ENCODE peak calls at places on chromosomes 13 and 19, in eight cellular contexts. One of them, this sample, is unnamed. For H3K27me3, the result is how much of the 10 kb centered on the place peaks cover.

GRCh38 chr13:98564204-98564603 is 12.7 kb downstream of the STK24 start:
- DNase-seq in CD4-positive, alpha-beta T cell: no peak
- DNase-seq in IMR-90: no peak
- DNase-seq in ovary: no peak
- DNase-seq in right cardiac atrium: no peak
- DNase-seq in BE2C: no peak
- DNase-seq in psoas muscle: no peak
- DNase-seq in breast epithelium: no peak
- DNase-seq in this sample: no peak

GRCh38 chr13:27808866-27809546 is 16.7 kb downstream of the GSX1 start:
- DNase-seq in CD4-positive, alpha-beta T cell: no peak
- DNase-seq in IMR-90: no peak
- DNase-seq in ovary: no peak
- DNase-seq in right cardiac atrium: no peak
- DNase-seq in BE2C: no peak
- DNase-seq in psoas muscle: no peak
- DNase-seq in breast epithelium: no peak
- DNase-seq in this sample: no peak

GRCh38 chr13:27943951-27944350 is 24.2 kb downstream of the PDX1 start:
- DNase-seq in CD4-positive, alpha-beta T cell: no peak
- DNase-seq in IMR-90: no peak
- DNase-seq in ovary: no peak
- DNase-seq in right cardiac atrium: no peak
- DNase-seq in BE2C: no peak
- DNase-seq in psoas muscle: no peak
- DNase-seq in breast epithelium: no peak
- DNase-seq in this sample: no peak

GRCh38 chr19:57099199-57099661 is 20.6 kb upstream of the USP29 start:
- DNase-seq in CD4-positive, alpha-beta T cell: peak
- DNase-seq in IMR-90: peak
- DNase-seq in ovary: peak
- DNase-seq in right cardiac atrium: peak
- DNase-seq in BE2C: peak
- DNase-seq in psoas muscle: peak
- DNase-seq in breast epithelium: peak
- DNase-seq in this sample: peak

GRCh38 chr19:17385878-17386611 is 8.0 kb downstream of the CCDC194 start:
- DNase-seq in CD4-positive, alpha-beta T cell: peak
- DNase-seq in IMR-90: peak
- DNase-seq in ovary: no peak
- DNase-seq in right cardiac atrium: peak
- DNase-seq in BE2C: peak
- DNase-seq in psoas muscle: peak
- DNase-seq in breast epithelium: peak
- DNase-seq in this sample: peak

GRCh38 chr13:92097337-92097903 is 699.0 kb downstream of the GPC5 start:
- DNase-seq in CD4-positive, alpha-beta T cell: no peak
- DNase-seq in IMR-90: no peak
- DNase-seq in ovary: no peak
- DNase-seq in right cardiac atrium: no peak
- DNase-seq in BE2C: no peak
- DNase-seq in psoas muscle: no peak
- DNase-seq in breast epithelium: no peak
- DNase-seq in this sample: no peak

GRCh38 chr13:42532561-42533335 is 41.2 kb upstream of the TNFSF11 start:
- DNase-seq in CD4-positive, alpha-beta T cell: no peak
- DNase-seq in IMR-90: no peak
- DNase-seq in ovary: no peak
- DNase-seq in right cardiac atrium: no peak
- DNase-seq in BE2C: no peak
- DNase-seq in psoas muscle: no peak
- DNase-seq in breast epithelium: no peak
- DNase-seq in this sample: no peak

GRCh38 chr13:99434258-99434788 is 66.9 kb upstream of the TM9SF2 start:
- DNase-seq in CD4-positive, alpha-beta T cell: peak
- DNase-seq in IMR-90: no peak
- DNase-seq in ovary: no peak
- DNase-seq in right cardiac atrium: no peak
- DNase-seq in BE2C: no peak
- DNase-seq in psoas muscle: no peak
- DNase-seq in breast epithelium: no peak
- DNase-seq in this sample: no peak

GRCh38 chr13:30371649-30372265 is 50.5 kb upstream of the UBE2L5 start:
- DNase-seq in CD4-positive, alpha-beta T cell: peak
- DNase-seq in IMR-90: peak
- DNase-seq in ovary: no peak
- DNase-seq in right cardiac atrium: no peak
- DNase-seq in BE2C: peak
- DNase-seq in psoas muscle: no peak
- DNase-seq in breast epithelium: no peak
- DNase-seq in this sample: no peak

GRCh38 chr13:37681295-37682032 is 82.9 kb upstream of the POSTN start:
- DNase-seq in CD4-positive, alpha-beta T cell: no peak
- DNase-seq in IMR-90: peak
- DNase-seq in ovary: no peak
- DNase-seq in right cardiac atrium: no peak
- DNase-seq in BE2C: no peak
- DNase-seq in psoas muscle: no peak
- DNase-seq in breast epithelium: no peak
- DNase-seq in this sample: no peak

GRCh38 chr13:43492745-43493144 is 294.0 kb downstream of the ENOX1 start:
- DNase-seq in CD4-positive, alpha-beta T cell: no peak
- DNase-seq in IMR-90: no peak
- DNase-seq in ovary: no peak
- DNase-seq in right cardiac atrium: no peak
- DNase-seq in BE2C: no peak
- DNase-seq in psoas muscle: no peak
- DNase-seq in breast epithelium: no peak
- DNase-seq in this sample: no peak

GRCh38 chr19:33649919-33650305 is 28.2 kb downstream of the CHST8 start:
- DNase-seq in CD4-positive, alpha-beta T cell: no peak
- DNase-seq in IMR-90: no peak
- DNase-seq in ovary: no peak
- DNase-seq in right cardiac atrium: no peak
- DNase-seq in BE2C: no peak
- DNase-seq in psoas muscle: no peak
- DNase-seq in breast epithelium: no peak
- DNase-seq in this sample: no peak

GRCh38 chr13:113902956-113903355 is 39.1 kb upstream of the GAS6 start:
- DNase-seq in CD4-positive, alpha-beta T cell: no peak
- DNase-seq in IMR-90: no peak
- DNase-seq in ovary: no peak
- DNase-seq in right cardiac atrium: no peak
- DNase-seq in BE2C: no peak
- DNase-seq in psoas muscle: no peak
- DNase-seq in breast epithelium: peak
- DNase-seq in this sample: no peak

GRCh38 chr13:58455094-58455493 is 823.5 kb downstream of the PCDH17 start:
- DNase-seq in CD4-positive, alpha-beta T cell: no peak
- DNase-seq in IMR-90: no peak
- DNase-seq in ovary: no peak
- DNase-seq in right cardiac atrium: no peak
- DNase-seq in BE2C: no peak
- DNase-seq in psoas muscle: no peak
- DNase-seq in breast epithelium: no peak
- DNase-seq in this sample: no peak

GRCh38 chr19:14979498-14980255 is at the start of gene SLC1A6:
- DNase-seq in CD4-positive, alpha-beta T cell: no peak
- DNase-seq in IMR-90: no peak
- DNase-seq in ovary: no peak
- DNase-seq in right cardiac atrium: no peak
- DNase-seq in BE2C: peak
- DNase-seq in psoas muscle: no peak
- DNase-seq in breast epithelium: no peak
- DNase-seq in this sample: no peak

GRCh38 chr13:27125357-27126282 is 46.0 kb downstream of the USP12 start:
- DNase-seq in CD4-positive, alpha-beta T cell: no peak
- DNase-seq in IMR-90: no peak
- DNase-seq in ovary: no peak
- DNase-seq in right cardiac atrium: no peak
- DNase-seq in BE2C: peak
- DNase-seq in psoas muscle: no peak
- DNase-seq in breast epithelium: no peak
- DNase-seq in this sample: no peak

GRCh38 chr13:87280139-87280538 is 391.0 kb upstream of the SLITRK5 start:
- DNase-seq in CD4-positive, alpha-beta T cell: no peak
- DNase-seq in IMR-90: no peak
- DNase-seq in ovary: no peak
- DNase-seq in right cardiac atrium: no peak
- DNase-seq in BE2C: no peak
- DNase-seq in psoas muscle: no peak
- DNase-seq in breast epithelium: no peak
- DNase-seq in this sample: no peak

GRCh38 chr19:48403606-48404005 is 10.1 kb downstream of the GRIN2D start:
- DNase-seq in CD4-positive, alpha-beta T cell: no peak
- DNase-seq in IMR-90: peak
- DNase-seq in ovary: no peak
- DNase-seq in right cardiac atrium: no peak
- DNase-seq in BE2C: peak
- DNase-seq in psoas muscle: no peak
- DNase-seq in breast epithelium: no peak
- DNase-seq in this sample: no peak

GRCh38 chr13:65461590-65461989 is 1768.5 kb downstream of the PCDH9 start:
- DNase-seq in CD4-positive, alpha-beta T cell: no peak
- DNase-seq in IMR-90: peak
- DNase-seq in ovary: no peak
- DNase-seq in right cardiac atrium: no peak
- DNase-seq in BE2C: no peak
- DNase-seq in psoas muscle: no peak
- DNase-seq in breast epithelium: no peak
- DNase-seq in this sample: no peak

GRCh38 chr19:13842294-13843103 is 34.4 kb upstream of the NANOS3 start:
- DNase-seq in CD4-positive, alpha-beta T cell: peak
- DNase-seq in IMR-90: peak
- DNase-seq in ovary: peak
- DNase-seq in right cardiac atrium: peak
- DNase-seq in BE2C: peak
- DNase-seq in psoas muscle: peak
- DNase-seq in breast epithelium: peak
- DNase-seq in this sample: peak

GRCh38 chr13:109345433-109345941 is 440.9 kb downstream of the IRS2 start:
- DNase-seq in CD4-positive, alpha-beta T cell: no peak
- DNase-seq in IMR-90: peak
- DNase-seq in ovary: no peak
- DNase-seq in right cardiac atrium: no peak
- DNase-seq in BE2C: peak
- DNase-seq in psoas muscle: no peak
- DNase-seq in breast epithelium: no peak
- DNase-seq in this sample: no peak

GRCh38 chr19:3821156-3821555 is 35.0 kb upstream of the MATK start:
- DNase-seq in CD4-positive, alpha-beta T cell: no peak
- DNase-seq in IMR-90: no peak
- DNase-seq in ovary: no peak
- DNase-seq in right cardiac atrium: no peak
- DNase-seq in BE2C: no peak
- DNase-seq in psoas muscle: no peak
- DNase-seq in breast epithelium: no peak
- DNase-seq in this sample: no peak

GRCh38 chr13:20124303-20124702 is 36.5 kb downstream of the GJA3 start:
- DNase-seq in CD4-positive, alpha-beta T cell: no peak
- DNase-seq in IMR-90: peak
- DNase-seq in ovary: no peak
- DNase-seq in right cardiac atrium: no peak
- DNase-seq in BE2C: no peak
- DNase-seq in psoas muscle: no peak
- DNase-seq in breast epithelium: no peak
- DNase-seq in this sample: no peak
- H3K27me3 ChIP-seq in CD4-positive, alpha-beta T cell: under half
- H3K27me3 ChIP-seq in IMR-90: under half
- H3K27me3 ChIP-seq in ovary: under half
- H3K27me3 ChIP-seq in right cardiac atrium: under half
- H3K27me3 ChIP-seq in BE2C: under half
- H3K27me3 ChIP-seq in psoas muscle: under half
- H3K27me3 ChIP-seq in breast epithelium: under half
- H3K27me3 ChIP-seq in this sample: under half

GRCh38 chr19:10027158-10027997 is 14.1 kb downstream of the RDH8 start:
- DNase-seq in CD4-positive, alpha-beta T cell: peak
- DNase-seq in IMR-90: peak
- DNase-seq in ovary: peak
- DNase-seq in right cardiac atrium: peak
- DNase-seq in BE2C: peak
- DNase-seq in psoas muscle: peak
- DNase-seq in breast epithelium: peak
- DNase-seq in this sample: peak
- H3K27me3 ChIP-seq in CD4-positive, alpha-beta T cell: under half
- H3K27me3 ChIP-seq in IMR-90: under half
- H3K27me3 ChIP-seq in ovary: under half
- H3K27me3 ChIP-seq in right cardiac atrium: under half
- H3K27me3 ChIP-seq in BE2C: half or more
- H3K27me3 ChIP-seq in psoas muscle: under half
- H3K27me3 ChIP-seq in breast epithelium: under half
- H3K27me3 ChIP-seq in this sample: half or more

GRCh38 chr13:112186091-112186490 is 119.1 kb downstream of the SOX1 start:
- DNase-seq in CD4-positive, alpha-beta T cell: no peak
- DNase-seq in IMR-90: no peak
- DNase-seq in ovary: no peak
- DNase-seq in right cardiac atrium: no peak
- DNase-seq in BE2C: no peak
- DNase-seq in psoas muscle: no peak
- DNase-seq in breast epithelium: no peak
- DNase-seq in this sample: no peak
- H3K27me3 ChIP-seq in CD4-positive, alpha-beta T cell: under half
- H3K27me3 ChIP-seq in IMR-90: under half
- H3K27me3 ChIP-seq in ovary: under half
- H3K27me3 ChIP-seq in right cardiac atrium: under half
- H3K27me3 ChIP-seq in BE2C: under half
- H3K27me3 ChIP-seq in psoas muscle: under half
- H3K27me3 ChIP-seq in breast epithelium: under half
- H3K27me3 ChIP-seq in this sample: under half

DNA sequence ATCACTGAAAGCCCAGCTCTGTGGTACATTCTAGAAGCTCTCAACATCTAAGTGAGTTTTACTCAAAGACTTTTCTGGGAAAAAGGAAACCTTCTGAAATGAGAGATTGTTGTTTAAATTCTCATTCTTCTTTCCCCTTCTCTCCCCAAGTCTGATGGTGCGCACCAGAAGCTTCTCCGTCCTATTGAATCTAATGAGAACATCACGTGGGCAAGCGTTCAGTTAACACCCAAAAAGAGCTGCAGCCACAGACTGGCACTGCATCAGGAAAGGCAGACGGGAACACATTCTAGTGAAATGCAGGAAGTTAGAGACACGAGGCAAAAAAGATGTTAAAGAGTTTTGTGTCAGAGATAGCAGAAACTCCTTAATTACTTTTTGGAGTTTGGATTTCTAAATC is 58.1 kb downstream of the GJA3 start:
- DNase-seq in CD4-positive, alpha-beta T cell: no peak
- DNase-seq in IMR-90: no peak
- DNase-seq in ovary: no peak
- DNase-seq in right cardiac atrium: no peak
- DNase-seq in BE2C: no peak
- DNase-seq in psoas muscle: no peak
- DNase-seq in breast epithelium: no peak
- DNase-seq in this sample: no peak
- H3K27me3 ChIP-seq in CD4-positive, alpha-beta T cell: under half
- H3K27me3 ChIP-seq in IMR-90: under half
- H3K27me3 ChIP-seq in ovary: under half
- H3K27me3 ChIP-seq in right cardiac atrium: under half
- H3K27me3 ChIP-seq in BE2C: under half
- H3K27me3 ChIP-seq in psoas muscle: under half
- H3K27me3 ChIP-seq in breast epithelium: under half
- H3K27me3 ChIP-seq in this sample: under half

This sample was measured in left lung.